ENCODE peak calls at places on chromosomes 2 and 18, in five cellular contexts. P, Q, N, F and M are unnamed samples.

GRCh38 chr2:138170495-138170894 is 206.2 kb downstream of the HNMT start:
- DNase-seq in P (no peak), Q (no peak), N (no peak), F (no peak), M (no peak)

GRCh38 chr18:68448736-68449135 is 266.2 kb downstream of the TMX3 start:
- DNase-seq in P (no peak), Q (no peak), N (no peak), F (no peak), M (no peak)

GRCh38 chr2:177338177-177338721 is 54.3 kb upstream of the AGPS start:
- DNase-seq in P (no peak), Q (no peak), N (peak), F (no peak), M (no peak)

GRCh38 chr18:28584726-28585125 is 407.8 kb upstream of the CDH2 start:
- DNase-seq in P (no peak), Q (no peak), N (peak), F (no peak), M (no peak)

GRCh38 chr2:175976758-175977157 is 25.3 kb downstream of the LNPK start:
- DNase-seq in P (no peak), Q (no peak), N (no peak), F (no peak), M (no peak)

GRCh38 chr2:144502356-144502755 is 17.6 kb downstream of the ZEB2 start:
- DNase-seq in P (no peak), Q (no peak), N (no peak), F (no peak), M (no peak)

GRCh38 chr2:240596491-240596931 is 10.0 kb downstream of the CAPN10 start:
- DNase-seq in P (no peak), Q (peak), N (no peak), F (no peak), M (no peak)

GRCh38 chr2:241636983-241637232 is at the start of gene THAP4:
- DNase-seq in P (peak), Q (no peak), N (peak), F (peak), M (no peak)

GRCh38 chr18:74216661-74217110 is 68.4 kb downstream of the TIMM21 start:
- DNase-seq in P (no peak), Q (no peak), N (no peak), F (no peak), M (no peak)

GRCh38 chr2:68365087-68365486 is at the start of gene PLEK:
- DNase-seq in P (no peak), Q (peak), N (no peak), F (no peak), M (no peak)

GRCh38 chr2:229586012-229586411 is 128.3 kb downstream of the DNER start:
- DNase-seq in P (no peak), Q (no peak), N (no peak), F (no peak), M (no peak)

GRCh38 chr18:50560681-50561629 is 1.1 kb downstream of the MAPK4 start:
- DNase-seq in P (peak), Q (no peak), N (no peak), F (peak), M (no peak)

GRCh38 chr2:227256605-227257004 is 68.4 kb upstream of the MFF start:
- DNase-seq in P (no peak), Q (no peak), N (no peak), F (no peak), M (no peak)

GRCh38 chr2:195656131-195656858 is 731 bp upstream of the SLC39A10 start:
- DNase-seq in P (no peak), Q (no peak), N (no peak), F (no peak), M (no peak)

GRCh38 chr2:207813221-207813916 is 43.7 kb upstream of the FZD5 start:
- DNase-seq in P (no peak), Q (peak), N (no peak), F (no peak), M (no peak)

GRCh38 chr2:168245074-168245825 is 2.1 kb downstream of the STK39 start:
- DNase-seq in P (no peak), Q (no peak), N (no peak), F (no peak), M (no peak)

GRCh38 chr2:30717081-30717650 is 90.1 kb downstream of the CAPN13 start:
- DNase-seq in P (no peak), Q (no peak), N (no peak), F (no peak), M (no peak)

GRCh38 chr2:37775908-37776250 is 104.4 kb upstream of the CDC42EP3 start:
- DNase-seq in P (no peak), Q (no peak), N (no peak), F (no peak), M (no peak)

GRCh38 chr18:58805482-58806187 is 59.0 kb upstream of the ZNF532 start:
- DNase-seq in P (no peak), Q (peak), N (no peak), F (no peak), M (peak)

GRCh38 chr2:191020742-191021381 is 6.9 kb upstream of the STAT1 start:
- DNase-seq in P (no peak), Q (peak), N (no peak), F (no peak), M (no peak)

GRCh38 chr2:1068832-1069231 is 118.2 kb downstream of the SNTG2 start:
- DNase-seq in P (no peak), Q (no peak), N (no peak), F (no peak), M (no peak)

GRCh38 chr2:13821255-13821880 is 811.1 kb upstream of the LRATD1 start:
- DNase-seq in P (no peak), Q (no peak), N (no peak), F (no peak), M (no peak)

GRCh38 chr2:195486987-195487644 is 169.9 kb upstream of the SLC39A10 start:
- DNase-seq in P (no peak), Q (no peak), N (no peak), F (no peak), M (no peak)

GRCh38 chr2:238720232-238720672 is 127.6 kb upstream of the TWIST2 start:
- DNase-seq in P (no peak), Q (no peak), N (peak), F (peak), M (no peak)

GRCh38 chr2:128797533-128797932 is 478.9 kb upstream of the HS6ST1 start:
- DNase-seq in P (peak), Q (no peak), N (no peak), F (no peak), M (no peak)

GRCh38 chr18:28175930-28176673 is 828 bp downstream of the CDH2 start:
- DNase-seq in P (peak), Q (no peak), N (no peak), F (peak), M (no peak)

GRCh38 chr18:12041561-12041960 is 52.1 kb upstream of the ANKRD62 start:
- DNase-seq in P (no peak), Q (no peak), N (no peak), F (no peak), M (no peak)

GRCh38 chr2:214100488-214100887 is 310.4 kb upstream of the VWC2L start:
- DNase-seq in P (no peak), Q (no peak), N (no peak), F (no peak), M (no peak)

GRCh38 chr18:48753741-48754140 is 197.0 kb downstream of the SMAD7 start:
- DNase-seq in P (no peak), Q (no peak), N (no peak), F (no peak), M (no peak)

GRCh38 chr18:79804130-79804772 is 6.5 kb downstream of the KCNG2 start:
- DNase-seq in P (no peak), Q (no peak), N (no peak), F (no peak), M (no peak)

GRCh38 chr2:157015015-157015575 is 242.4 kb upstream of the GALNT5 start:
- DNase-seq in P (no peak), Q (no peak), N (no peak), F (no peak), M (no peak)

GRCh38 chr18:75350440-75350839 is 77.1 kb downstream of the SMIM21 start:
- DNase-seq in P (no peak), Q (no peak), N (no peak), F (no peak), M (no peak)

GRCh38 chr2:162258686-162259085 is 15.4 kb upstream of the FAP start:
- DNase-seq in P (no peak), Q (no peak), N (no peak), F (no peak), M (no peak)

GRCh38 chr18:44859751-44860458 is 179.2 kb downstream of the SETBP1 start:
- DNase-seq in P (no peak), Q (no peak), N (no peak), F (no peak), M (no peak)

GRCh38 chr18:59148192-59148591 is 8.5 kb downstream of the SEC11C start:
- DNase-seq in P (no peak), Q (no peak), N (no peak), F (no peak), M (no peak)